ENCODE peak calls at places on chromosomes 16 and 17, in seven cellular contexts. One of them, this sample, is unnamed.
A peak's percentile ranks its signal among the peaks of the same experiment; 100 is the strongest.

GRCh38 chr17:81002409-81003361 is 11.0 kb downstream of the CHMP6 start:
- DNase-seq in activated T-cell treated with anti-CD3 and anti-CD28 coated beads, Interleukin-2, amount 50 U/mL, for 24 hours: no peak
- DNase-seq in NAMALWA: no peak
- DNase-seq in NCI-H69: peak; percentile 92
- DNase-seq in HEK293T: no peak
- DNase-seq in hepatic stellate cell: peak; percentile 62
- DNase-seq in SW480: peak; percentile 68
- DNase-seq in this sample: peak; percentile 80

GRCh38 chr16:85235988-85236831 is 123.9 kb upstream of the CIBAR2 start:
- DNase-seq in activated T-cell treated with anti-CD3 and anti-CD28 coated beads, Interleukin-2, amount 50 U/mL, for 24 hours: no peak
- DNase-seq in NAMALWA: no peak
- DNase-seq in NCI-H69: no peak
- DNase-seq in HEK293T: no peak
- DNase-seq in hepatic stellate cell: peak; percentile 83
- DNase-seq in SW480: no peak
- DNase-seq in this sample: no peak

GRCh38 chr16:66188786-66189725 is 177.4 kb upstream of the CDH5 start:
- DNase-seq in activated T-cell treated with anti-CD3 and anti-CD28 coated beads, Interleukin-2, amount 50 U/mL, for 24 hours: no peak
- DNase-seq in NAMALWA: no peak
- DNase-seq in NCI-H69: no peak
- DNase-seq in HEK293T: no peak
- DNase-seq in hepatic stellate cell: peak; percentile 44
- DNase-seq in SW480: no peak
- DNase-seq in this sample: no peak

GRCh38 chr17:30920282-30920681 is 1.5 kb upstream of the ADAP2 start:
- DNase-seq in activated T-cell treated with anti-CD3 and anti-CD28 coated beads, Interleukin-2, amount 50 U/mL, for 24 hours: no peak
- DNase-seq in NAMALWA: no peak
- DNase-seq in NCI-H69: no peak
- DNase-seq in HEK293T: no peak
- DNase-seq in hepatic stellate cell: peak; percentile 78
- DNase-seq in SW480: no peak
- DNase-seq in this sample: peak; percentile 6

GRCh38 chr16:27171584-27171983 is 31.7 kb upstream of the KDM8 start:
- DNase-seq in activated T-cell treated with anti-CD3 and anti-CD28 coated beads, Interleukin-2, amount 50 U/mL, for 24 hours: no peak
- DNase-seq in NAMALWA: no peak
- DNase-seq in NCI-H69: no peak
- DNase-seq in HEK293T: no peak
- DNase-seq in hepatic stellate cell: no peak
- DNase-seq in SW480: no peak
- DNase-seq in this sample: no peak

GRCh38 chr16:84617068-84617630 is 729 bp downstream of the COTL1 start:
- DNase-seq in activated T-cell treated with anti-CD3 and anti-CD28 coated beads, Interleukin-2, amount 50 U/mL, for 24 hours: peak; percentile 75
- DNase-seq in NAMALWA: peak; percentile 51
- DNase-seq in NCI-H69: peak; percentile 54
- DNase-seq in HEK293T: peak; percentile 43
- DNase-seq in hepatic stellate cell: peak; percentile 38
- DNase-seq in SW480: peak; percentile 32
- DNase-seq in this sample: peak; percentile 54

GRCh38 chr16:80718480-80719220 is 85.7 kb downstream of the CDYL2 start:
- DNase-seq in activated T-cell treated with anti-CD3 and anti-CD28 coated beads, Interleukin-2, amount 50 U/mL, for 24 hours: no peak
- DNase-seq in NAMALWA: no peak
- DNase-seq in NCI-H69: peak; percentile 4
- DNase-seq in HEK293T: no peak
- DNase-seq in hepatic stellate cell: no peak
- DNase-seq in SW480: peak; percentile 13
- DNase-seq in this sample: peak; percentile 86

GRCh38 chr17:43169561-43170139 is 1.4 kb upstream of the NBR1 start:
- DNase-seq in activated T-cell treated with anti-CD3 and anti-CD28 coated beads, Interleukin-2, amount 50 U/mL, for 24 hours: peak; percentile 53
- DNase-seq in NAMALWA: peak; percentile 73
- DNase-seq in NCI-H69: peak; percentile 74
- DNase-seq in HEK293T: peak; percentile 21
- DNase-seq in hepatic stellate cell: peak; percentile 14
- DNase-seq in SW480: peak; percentile 53
- DNase-seq in this sample: peak; percentile 88

GRCh38 chr16:18855196-18855595 is 53.8 kb upstream of the ARL6IP1 start:
- DNase-seq in activated T-cell treated with anti-CD3 and anti-CD28 coated beads, Interleukin-2, amount 50 U/mL, for 24 hours: no peak
- DNase-seq in NAMALWA: no peak
- DNase-seq in NCI-H69: no peak
- DNase-seq in HEK293T: no peak
- DNase-seq in hepatic stellate cell: no peak
- DNase-seq in SW480: no peak
- DNase-seq in this sample: no peak

GRCh38 chr16:85459529-85460251 is 153.4 kb upstream of the GSE1 start:
- DNase-seq in activated T-cell treated with anti-CD3 and anti-CD28 coated beads, Interleukin-2, amount 50 U/mL, for 24 hours: no peak
- DNase-seq in NAMALWA: no peak
- DNase-seq in NCI-H69: no peak
- DNase-seq in HEK293T: no peak
- DNase-seq in hepatic stellate cell: no peak
- DNase-seq in SW480: no peak
- DNase-seq in this sample: no peak

GRCh38 chr16:27828671-27829070 is 234.8 kb downstream of the GSG1L start:
- DNase-seq in activated T-cell treated with anti-CD3 and anti-CD28 coated beads, Interleukin-2, amount 50 U/mL, for 24 hours: no peak
- DNase-seq in NAMALWA: no peak
- DNase-seq in NCI-H69: no peak
- DNase-seq in HEK293T: no peak
- DNase-seq in hepatic stellate cell: no peak
- DNase-seq in SW480: no peak
- DNase-seq in this sample: no peak

GRCh38 chr17:38621538-38621937 is 15.8 kb upstream of the SRCIN1 start:
- DNase-seq in activated T-cell treated with anti-CD3 and anti-CD28 coated beads, Interleukin-2, amount 50 U/mL, for 24 hours: no peak
- DNase-seq in NAMALWA: no peak
- DNase-seq in NCI-H69: no peak
- DNase-seq in HEK293T: no peak
- DNase-seq in hepatic stellate cell: no peak
- DNase-seq in SW480: no peak
- DNase-seq in this sample: no peak

GRCh38 chr17:35896011-35896587 is 15.9 kb upstream of the CCL5 start:
- DNase-seq in activated T-cell treated with anti-CD3 and anti-CD28 coated beads, Interleukin-2, amount 50 U/mL, for 24 hours: peak; percentile 51
- DNase-seq in NAMALWA: no peak
- DNase-seq in NCI-H69: no peak
- DNase-seq in HEK293T: no peak
- DNase-seq in hepatic stellate cell: no peak
- DNase-seq in SW480: no peak
- DNase-seq in this sample: no peak

This sample was measured in DMS53.